ENCODE peak calls at places on chromosomes 6 and 20, in eight cellular contexts. S is RCC 7860; O is activated CD8-positive, alpha-beta memory T cell treated with anti-CD3 and anti-CD28 coated beads for 4 hours; N is choroid plexus epithelial cell; M is NCI-H748 treated with DMSO at 0.1 percent for 48 hours; Z is cerebellar cortex; Q is NCI-H774; X is body of pancreas. E is an unnamed sample.

GRCh38 chr20:53036992-53037391 is 64.8 kb downstream of the TSHZ2 start:
- DNase-seq in N (no peak), S (peak; percentile 50), Z (no peak), Q (no peak), X (no peak), M (no peak), O (no peak), E (no peak)

GRCh38 chr6:2881358-2881885 is 21.7 kb downstream of the SERPINB9 start:
- DNase-seq in X (no peak), Q (no peak), Z (no peak), N (no peak), O (no peak), M (no peak), S (no peak), E (no peak)

GRCh38 chr20:24448170-24448569 is 21.3 kb upstream of the SYNDIG1 start:
- DNase-seq in O (no peak), N (no peak), Q (no peak), Z (no peak), S (no peak), X (no peak), M (no peak), E (no peak)

GRCh38 chr6:126923807-126924206 is 194.7 kb upstream of the RSPO3 start:
- DNase-seq in S (no peak), Z (peak; percentile 81), Q (no peak), O (no peak), M (no peak), X (no peak), N (no peak), E (no peak)

GRCh38 chr20:51221791-51222408 is 199.0 kb upstream of the KCNG1 start:
- DNase-seq in M (no peak), S (no peak), N (peak; percentile 88), O (no peak), X (no peak), Z (peak; percentile 43), Q (no peak), E (peak; percentile 10)

GRCh38 chr6:112480551-112480950 is 133.4 kb downstream of the RFPL4B start:
- DNase-seq in Z (no peak), O (no peak), S (peak; percentile 18), N (peak; percentile 35), Q (no peak), X (no peak), M (no peak), E (peak; percentile 67)

GRCh38 chr6:145071836-145072235 is 663.5 kb downstream of the EPM2A start:
- DNase-seq in X (no peak), O (no peak), Z (no peak), M (no peak), S (peak; percentile 11), N (peak; percentile 60), Q (no peak), E (peak; percentile 60)

GRCh38 chr20:64113796-64114355 is 6.5 kb upstream of the NPBWR2 start:
- DNase-seq in N (no peak), X (no peak), M (no peak), Z (no peak), S (no peak), Q (no peak), O (no peak), E (no peak)

GRCh38 chr6:97465877-97466710 is 183.1 kb upstream of the MMS22L start:
- DNase-seq in O (no peak), M (no peak), Z (no peak), Q (no peak), S (no peak), X (no peak), N (no peak), E (no peak)

GRCh38 chr20:6674831-6675230 is 92.7 kb upstream of the BMP2 start:
- DNase-seq in M (no peak), X (no peak), Q (no peak), N (no peak), S (no peak), Z (no peak), O (no peak), E (no peak)

GRCh38 chr6:7784706-7785105 is 58.8 kb downstream of the BMP6 start:
- DNase-seq in X (no peak), M (no peak), N (no peak), Q (no peak), S (no peak), O (no peak), Z (no peak), E (no peak)